ENCODE peak calls at places on chromosomes 7 and 10, in seven cellular contexts. N is activated naive CD4-positive, alpha-beta T cell; Z is transverse colon; A is substantia nigra; F is NCI-H1092 treated with DMSO at 0.1 percent for 48 hours; T is right lobe of liver; V is AG09309. R is an unnamed sample.

GRCh38 chr7:157637216-157637954 is 300.6 kb downstream of the DNAJB6 start:
- DNase-seq in N (no peak), Z (no peak), A (no peak), F (no peak), T (no peak), V (no peak), R (no peak)

GRCh38 chr10:102113261-102113955 is 6.8 kb downstream of the LDB1 start:
- DNase-seq in N (no peak), Z (no peak), A (no peak), F (no peak), T (no peak), V (no peak), R (no peak)

GRCh38 chr10:67788028-67788886 is 49.7 kb downstream of the DNAJC12 start:
- DNase-seq in N (peak), Z (peak), A (peak), F (no peak), T (peak), V (no peak), R (no peak)

GRCh38 chr10:22246680-22247391 is 29.0 kb upstream of the EBLN1 start:
- DNase-seq in N (no peak), Z (no peak), A (no peak), F (no peak), T (no peak), V (peak), R (no peak)

GRCh38 chr7:17934094-17934493 is 6.2 kb downstream of the SNX13 start:
- DNase-seq in N (no peak), Z (no peak), A (no peak), F (no peak), T (no peak), V (no peak), R (no peak)

GRCh38 chr7:116953372-116953726 is at the start of gene ST7:
- DNase-seq in N (peak), Z (peak), A (no peak), F (peak), T (no peak), V (no peak), R (peak)

GRCh38 chr7:129845178-129845971 is 107.4 kb downstream of the UBE2H start:
- DNase-seq in N (no peak), Z (no peak), A (no peak), F (no peak), T (no peak), V (no peak), R (no peak)

GRCh38 chr7:76233538-76234281 is 32.0 kb downstream of the SRRM3 start:
- DNase-seq in N (no peak), Z (no peak), A (no peak), F (no peak), T (no peak), V (no peak), R (no peak)

GRCh38 chr10:101287922-101288638 is 58.8 kb upstream of the LBX1 start:
- DNase-seq in N (no peak), Z (no peak), A (peak), F (peak), T (no peak), V (no peak), R (no peak)